ENCODE peak calls at places on chromosomes 16 and 17, in four cellular contexts. Z, W, L and K are unnamed samples.

GRCh38 chr17:68356949-68357455 is 65.7 kb downstream of the ARSG start:
- DNase-seq in Z (no peak), W (no peak), L (no peak), K (no peak)

GRCh38 chr17:11871773-11872172 is 125.5 kb downstream of the ZNF18 start:
- DNase-seq in L (no peak), W (no peak), Z (no peak), K (no peak)

GRCh38 chr17:1252203-1252608 is 18.0 kb upstream of the BHLHA9 start:
- DNase-seq in L (no peak), W (no peak), Z (no peak), K (peak; percentile 25)

GRCh38 chr17:64420143-64420670 is 28.7 kb upstream of the MILR1 start:
- DNase-seq in Z (no peak), L (no peak), W (peak; percentile 63), K (peak; percentile 35)

GRCh38 chr16:26189496-26190005 is 497.8 kb downstream of the HS3ST4 start:
- DNase-seq in Z (no peak), W (no peak), L (no peak), K (no peak)

GRCh38 chr16:84786605-84787302 is 33.0 kb upstream of the CRISPLD2 start:
- DNase-seq in Z (no peak), W (no peak), L (no peak), K (no peak)

GRCh38 chr17:72719582-72720493 is 372.6 kb downstream of the SLC39A11 start:
- DNase-seq in L (no peak), W (no peak), Z (peak; percentile 24), K (no peak)

GRCh38 chr16:71373073-71373472 is 14.6 kb downstream of the CALB2 start:
- DNase-seq in Z (no peak), W (no peak), L (no peak), K (no peak)

GRCh38 chr17:8153550-8153956 is 1.3 kb upstream of the PER1 start:
- DNase-seq in L (peak; percentile 94), W (no peak), Z (peak; percentile 85), K (peak; percentile 73)

GRCh38 chr16:48607056-48607825 is 2.7 kb downstream of the N4BP1 start:
- DNase-seq in W (no peak), Z (peak; percentile 66), L (no peak), K (no peak)

DNA sequence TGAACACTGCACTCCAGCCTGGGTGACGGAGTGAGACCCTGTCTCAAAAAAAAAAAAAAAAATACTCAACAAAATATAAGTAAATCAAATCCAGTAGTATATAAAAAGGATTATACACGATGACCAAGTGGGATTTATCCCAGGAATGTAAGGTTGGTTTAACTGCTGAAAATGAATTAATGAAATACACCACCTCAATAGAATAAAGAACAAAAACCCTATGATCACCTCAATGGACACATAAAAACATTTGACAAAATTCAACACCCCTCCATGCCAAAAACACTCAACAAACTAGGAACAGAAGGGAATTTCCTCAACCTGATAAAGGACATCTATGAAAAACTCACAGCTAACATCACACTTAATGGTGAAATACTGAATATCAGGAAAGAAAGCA is 6.6 kb downstream of the MIS12 start:
- DNase-seq in L (no peak), W (no peak), Z (no peak), K (no peak)
- H3K9me3 ChIP-seq in L (no peaks in the 10 kb centered on the region), W (peaks cover 3% of the 10 kb centered on the region), Z (no peaks in the 10 kb centered on the region), K (no peaks in the 10 kb centered on the region)

GRCh38 chr17:57861000-57861736 is 11.3 kb upstream of the MRPS23 start:
- DNase-seq in L (peak; percentile 83), W (no peak), Z (peak; percentile 76), K (no peak)
- H3K4me1 ChIP-seq in L (peaks cover 13% of the 10 kb centered on the region), W (peaks cover 20% of the 10 kb centered on the region), Z (peaks cover 16% of the 10 kb centered on the region), K (no peaks in the 10 kb centered on the region)

DNA sequence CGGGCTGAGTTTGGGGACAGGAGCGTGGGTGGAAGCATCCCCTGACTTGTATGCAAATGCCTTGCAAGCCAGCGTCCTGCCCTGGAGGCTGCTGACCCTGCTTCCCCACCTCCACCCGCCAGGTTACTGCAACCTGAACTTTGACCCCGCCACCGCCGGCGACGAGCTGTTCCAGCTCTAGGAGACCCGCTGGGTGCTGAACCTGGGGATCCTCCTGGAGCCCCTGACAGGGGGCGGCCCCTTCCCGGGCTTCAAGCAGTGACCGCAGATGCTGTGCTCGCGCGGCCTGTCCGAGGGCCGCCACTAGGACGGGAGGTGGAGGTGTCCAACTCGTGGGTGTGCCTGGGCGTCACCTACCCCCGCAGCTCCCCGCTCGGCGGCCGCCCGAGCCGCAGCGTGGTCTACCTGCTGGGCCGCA is 10.7 kb upstream of the SLC16A5 start:
- DNase-seq in L (no peak), Z (peak; percentile 72), W (no peak), K (no peak)
- H3K4me3 ChIP-seq in L (peak overlapping the region; percentile 66), Z (peak overlapping the region; percentile 32), W (no peak overlapping the region), K (no peak overlapping the region)

GRCh38 chr17:28569446-28569845 is 1.9 kb downstream of the PIGS start:
- DNase-seq in W (no peak), L (no peak), Z (no peak), K (no peak)

GRCh38 chr17:28567604-28568003 is 3.7 kb downstream of the PIGS start:
- DNase-seq in W (no peak), Z (no peak), L (no peak), K (no peak)

GRCh38 chr17:28563475-28563874 is 7.8 kb downstream of the PIGS start:
- DNase-seq in L (no peak), W (no peak), Z (no peak), K (no peak)
- H3K9me3 ChIP-seq in L (no peaks in the 10 kb centered on the region), W (no peaks in the 10 kb centered on the region), Z (no peaks in the 10 kb centered on the region), K (no peaks in the 10 kb centered on the region)

DNA sequence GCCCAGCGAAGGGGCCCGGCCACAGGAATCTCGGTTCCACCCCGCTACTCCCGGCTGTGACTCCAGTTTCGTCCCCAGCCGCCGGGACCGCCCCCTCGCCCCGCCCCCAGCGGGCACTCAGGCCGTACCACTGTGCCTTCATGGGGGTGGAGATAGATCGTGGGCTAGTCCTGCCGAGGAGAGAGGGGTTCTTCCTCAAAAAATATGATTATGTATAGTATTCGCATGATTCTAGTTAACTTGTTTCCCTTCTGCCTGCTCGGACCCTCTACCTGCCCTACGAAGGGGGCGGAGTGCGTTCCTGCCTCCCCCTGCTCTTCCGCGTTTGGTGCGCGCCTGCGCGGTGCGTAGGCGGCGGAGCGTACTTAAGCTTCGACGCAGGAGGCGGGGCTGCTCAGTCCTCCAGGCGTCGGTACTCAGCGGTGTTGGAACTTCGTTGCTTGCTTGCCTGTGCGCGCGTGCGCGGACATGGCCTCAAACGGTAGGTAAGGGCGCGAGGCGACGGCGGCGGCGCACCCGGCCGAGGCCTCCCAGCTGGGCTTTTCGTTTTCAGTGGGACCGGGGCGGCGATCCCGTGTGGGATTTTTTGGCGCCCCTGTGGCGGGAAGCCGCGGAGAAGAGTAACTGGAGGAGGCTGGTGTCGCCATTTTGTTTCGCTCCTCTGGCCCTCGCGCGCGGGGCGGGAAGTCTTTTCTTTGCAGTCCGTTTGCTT is at the start of gene FUS:
- DNase-seq in Z (peak; percentile 94), W (peak; percentile 95), L (peak; percentile 94), K (peak; percentile 75)
- H3K4me1 ChIP-seq in Z (peaks cover 19% of the 10 kb centered on the region), W (peaks cover 7% of the 10 kb centered on the region), L (peaks cover 35% of the 10 kb centered on the region), K (peaks cover 13% of the 10 kb centered on the region)

DNA sequence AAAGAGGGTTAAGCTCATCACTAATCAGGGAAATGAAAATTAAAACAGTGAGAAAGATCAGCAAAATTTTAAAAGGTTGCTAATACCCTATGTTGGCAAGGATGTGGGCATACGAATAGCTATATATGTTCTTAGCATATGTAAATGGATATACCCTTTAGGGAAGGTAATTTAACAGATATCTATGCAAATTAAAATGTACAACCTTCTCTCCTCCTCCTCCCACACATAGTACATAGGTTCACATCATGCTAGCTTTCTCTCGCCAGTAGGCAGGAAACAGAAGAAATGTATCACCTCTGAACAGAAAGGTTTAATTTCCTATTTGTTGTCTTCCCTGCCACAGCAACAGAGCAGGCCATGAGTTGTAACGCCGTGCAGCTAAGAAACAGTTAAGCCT is 103.8 kb downstream of the CDYL2 start:
- DNase-seq in L (no peak), Z (no peak), W (no peak), K (no peak)
- H3K4me3 ChIP-seq in L (no peak overlapping the region), Z (no peak overlapping the region), W (no peak overlapping the region), K (no peak overlapping the region)

GRCh38 chr16:88976359-88977027 is 514 bp downstream of the CBFA2T3 start:
- DNase-seq in L (no peak), Z (no peak), W (no peak), K (no peak)
- H3K9me3 ChIP-seq in L (no peaks in the 10 kb centered on the region), Z (no peaks in the 10 kb centered on the region), W (no peaks in the 10 kb centered on the region), K (no peaks in the 10 kb centered on the region)

GRCh38 chr17:46129302-46129701 is 63.9 kb downstream of the KANSL1 start:
- DNase-seq in W (no peak), L (no peak), Z (no peak), K (no peak)

GRCh38 chr17:46125831-46126230 is 67.4 kb downstream of the KANSL1 start:
- DNase-seq in W (no peak), L (no peak), Z (no peak), K (no peak)

GRCh38 chr17:46126840-46127239 is 66.4 kb downstream of the KANSL1 start:
- DNase-seq in Z (no peak), L (no peak), W (no peak), K (peak; percentile 43)

GRCh38 chr17:46127524-46127923 is 65.7 kb downstream of the KANSL1 start:
- DNase-seq in L (no peak), W (no peak), Z (no peak), K (no peak)

GRCh38 chr17:46128453-46128852 is 64.8 kb downstream of the KANSL1 start:
- DNase-seq in Z (no peak), L (no peak), W (no peak), K (no peak)
- H3K4me1 ChIP-seq in Z (peaks cover 6% of the 10 kb centered on the region), L (peaks cover 29% of the 10 kb centered on the region), W (peaks cover 19% of the 10 kb centered on the region), K (peaks cover 33% of the 10 kb centered on the region)

GRCh38 chr16:3087836-3088235 is 11.3 kb downstream of the ZSCAN10 start:
- DNase-seq in Z (no peak), L (no peak), W (no peak), K (no peak)
- H3K4me3 ChIP-seq in Z (no peak overlapping the region), L (no peak overlapping the region), W (peak overlapping the region; percentile 15), K (no peak overlapping the region)

DNA sequence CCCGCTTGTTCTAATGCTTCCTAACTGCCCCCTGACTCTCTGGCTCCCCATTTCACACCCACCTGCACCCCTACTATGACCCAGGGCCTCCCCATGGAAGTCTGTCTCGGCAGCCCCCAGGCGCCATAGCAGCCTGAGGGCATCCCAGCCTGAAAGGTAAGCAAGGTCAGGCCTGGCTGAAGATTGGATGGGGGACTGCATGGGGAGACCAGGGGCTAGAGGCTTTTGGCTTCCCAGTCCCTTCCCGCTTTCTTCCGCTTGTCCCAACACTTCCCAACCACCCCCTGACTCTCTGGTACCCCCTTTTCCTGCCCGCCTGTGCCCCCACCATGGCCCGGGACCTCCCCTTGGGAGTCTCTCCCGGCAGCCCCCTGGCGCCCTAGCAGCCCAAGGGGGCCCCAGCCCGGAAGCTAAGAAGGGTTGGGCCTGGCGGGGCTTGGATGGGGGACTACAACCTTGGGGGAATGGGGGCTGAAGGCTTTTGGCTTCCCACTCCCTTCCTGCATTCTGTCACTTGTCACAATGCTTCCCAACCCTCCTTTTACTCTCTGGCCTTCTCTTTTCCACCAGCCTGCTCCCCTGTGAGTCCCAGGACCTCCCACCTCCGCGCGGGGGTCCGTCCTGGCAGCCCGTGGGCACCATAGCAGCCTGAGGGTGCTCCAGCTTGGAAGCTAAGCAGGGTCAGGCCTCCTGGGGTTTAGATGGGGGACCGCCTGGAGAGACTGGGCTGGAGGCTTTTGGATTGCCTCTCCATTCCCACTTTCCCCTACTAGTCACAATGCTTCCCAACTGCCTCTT is 2288.4 kb downstream of the TP53TG3F start:
- DNase-seq in Z (no peak), L (peak; percentile 33), W (no peak), K (no peak)
- H3K9me3 ChIP-seq in Z (no peaks in the 10 kb centered on the region), L (no peaks in the 10 kb centered on the region), W (peaks cover 57% of the 10 kb centered on the region), K (no peaks in the 10 kb centered on the region)